ENCODE peak calls at places on chromosomes 11 and 22, in ten cellular contexts. Z is T-helper 17 cell; I is sigmoid colon; S is endothelial cell; T is heart right ventricle; Q is caudate nucleus; O is activated effector memory CD4-positive, alpha-beta T cell treated with anti-CD3 and anti-CD28 coated beads, Interleukin-2, amount 50 U/mL, for 16 hours; F is kidney tubule cell; V is HEK293T; W is stimulated activated naive CD4-positive, alpha-beta T cell. Y is an unnamed sample.

GRCh38 chr22:40819741-40820140 is 595 bp upstream of the SLC25A17 start:
- DNase-seq in Z (no peak), I (no peak), S (no peak), T (no peak), Q (no peak), O (no peak), F (no peak), V (no peak), W (no peak), Y (no peak)

GRCh38 chr11:1639666-1640065 is 10.1 kb downstream of the KRTAP5-5 start:
- DNase-seq in Z (no peak), I (peak), S (no peak), T (no peak), Q (no peak), O (no peak), F (no peak), V (no peak), W (no peak), Y (no peak)

GRCh38 chr11:133835258-133836075 is 9.8 kb downstream of the SPATA19 start:
- DNase-seq in Z (no peak), I (no peak), S (peak), T (no peak), Q (no peak), O (peak), F (peak), V (peak), W (no peak), Y (no peak)

GRCh38 chr22:29031236-29031982 is 30.2 kb downstream of the C22orf31 start:
- DNase-seq in Z (no peak), I (peak), S (peak), T (peak), Q (no peak), O (no peak), F (peak), V (peak), W (no peak), Y (no peak)

GRCh38 chr22:26170795-26171194 is 1.5 kb downstream of the SEZ6L start:
- DNase-seq in Z (no peak), I (no peak), S (peak), T (peak), Q (no peak), O (no peak), F (no peak), V (peak), W (no peak), Y (no peak)

GRCh38 chr11:122394326-122394725 is 261.2 kb upstream of the UBASH3B start:
- DNase-seq in Z (no peak), I (no peak), S (no peak), T (no peak), Q (no peak), O (no peak), F (no peak), V (no peak), W (no peak), Y (no peak)

GRCh38 chr11:117071344-117071787 is 26.9 kb downstream of the SIK3 start:
- DNase-seq in Z (no peak), I (peak), S (no peak), T (no peak), Q (no peak), O (no peak), F (peak), V (no peak), W (no peak), Y (no peak)

GRCh38 chr11:63813035-63813562 is at the start of gene SPINDOC:
- DNase-seq in Z (peak), I (peak), S (peak), T (peak), Q (peak), O (peak), F (peak), V (peak), W (no peak), Y (peak)

GRCh38 chr11:129249351-129249750 is 57.2 kb upstream of the ARHGAP32 start:
- DNase-seq in Z (no peak), I (no peak), S (no peak), T (no peak), Q (no peak), O (no peak), F (peak), V (no peak), W (no peak), Y (no peak)

GRCh38 chr22:48594016-48594756 is 1233.5 kb downstream of the BRD1 start:
- DNase-seq in Z (no peak), I (no peak), S (no peak), T (no peak), Q (no peak), O (no peak), F (no peak), V (no peak), W (no peak), Y (no peak)

GRCh38 chr22:41217553-41218157 is 12.5 kb downstream of the L3MBTL2 start:
- DNase-seq in Z (no peak), I (peak), S (peak), T (peak), Q (peak), O (peak), F (peak), V (no peak), W (peak), Y (no peak)

GRCh38 chr11:45145083-45145420 is 1.4 kb upstream of the PRDM11 start:
- DNase-seq in Z (no peak), I (no peak), S (no peak), T (no peak), Q (no peak), O (no peak), F (no peak), V (no peak), W (no peak), Y (no peak)

GRCh38 chr22:32042924-32043323 is at the start of gene SLC5A1:
- DNase-seq in Z (no peak), I (no peak), S (no peak), T (no peak), Q (no peak), O (no peak), F (peak), V (no peak), W (no peak), Y (no peak)

GRCh38 chr11:32438883-32439487 is 3.6 kb upstream of the WT1 start:
- DNase-seq in Z (no peak), I (no peak), S (peak), T (no peak), Q (no peak), O (no peak), F (no peak), V (no peak), W (no peak), Y (no peak)

GRCh38 chr22:25746012-25746373 is 4.0 kb downstream of the MYO18B start:
- DNase-seq in Z (no peak), I (no peak), S (no peak), T (no peak), Q (no peak), O (no peak), F (peak), V (no peak), W (no peak), Y (no peak)

GRCh38 chr11:105988197-105988596 is 33.8 kb downstream of the MSANTD4 start:
- DNase-seq in Z (no peak), I (no peak), S (no peak), T (no peak), Q (no peak), O (no peak), F (no peak), V (no peak), W (no peak), Y (no peak)

GRCh38 chr11:16347928-16348685 is 8.2 kb downstream of the SOX6 start:
- DNase-seq in Z (no peak), I (no peak), S (no peak), T (no peak), Q (no peak), O (no peak), F (no peak), V (no peak), W (no peak), Y (no peak)